ENCODE peak calls at places on chromosomes 2 and 18, in eight cellular contexts. A is right atrium auricular region, Z is mammary epithelial cell, X is IMR-90, R is small intestine, H is H9, F is gastrocnemius medialis, B is fibroblast of lung. S is an unnamed sample. For H3K4me1, the result is how much of the 10 kb centered on the place peaks cover.

GRCh38 chr2:48482313-48482712 is 47.6 kb upstream of the STON1 start:
- DNase-seq in A (no peak), Z (no peak), X (peak), R (no peak), H (no peak), F (no peak), B (peak), S (no peak)

GRCh38 chr2:175600024-175600831 is 401.8 kb downstream of the LNPK start:
- DNase-seq in A (no peak), Z (peak), X (no peak), R (no peak), H (no peak), F (no peak), B (no peak), S (peak)

GRCh38 chr2:19350678-19351401 is 7.6 kb downstream of the OSR1 start:
- DNase-seq in A (no peak), Z (no peak), X (no peak), R (no peak), H (no peak), F (no peak), B (no peak), S (no peak)

GRCh38 chr2:134866498-134867099 is 28.2 kb downstream of the ACMSD start:
- DNase-seq in A (no peak), Z (peak), X (peak), R (no peak), H (no peak), F (no peak), B (peak), S (no peak)

GRCh38 chr2:85886585-85886984 is 2.2 kb downstream of the ST3GAL5 start:
- DNase-seq in A (peak), Z (peak), X (peak), R (peak), H (no peak), F (peak), B (peak), S (peak)

GRCh38 chr18:33751613-33752221 is 173.7 kb downstream of the ASXL3 start:
- DNase-seq in A (no peak), Z (no peak), X (peak), R (peak), H (no peak), F (no peak), B (peak), S (no peak)

GRCh38 chr2:68336192-68336591 is 16.4 kb upstream of the CNRIP1 start:
- DNase-seq in A (no peak), Z (peak), X (peak), R (no peak), H (no peak), F (no peak), B (peak), S (peak)

GRCh38 chr18:24627644-24628315 is 167.3 kb downstream of the HRH4 start:
- DNase-seq in A (no peak), Z (peak), X (peak), R (no peak), H (no peak), F (no peak), B (peak), S (peak)

GRCh38 chr2:27890146-27891062 is at the start of the genes BABAM2 and RBKS:
- DNase-seq in A (peak), Z (peak), X (peak), R (peak), H (peak), F (peak), B (peak), S (peak)

GRCh38 chr2:120589782-120590608 is 145.7 kb upstream of the GLI2 start:
- DNase-seq in A (no peak), Z (peak), X (peak), R (no peak), H (no peak), F (no peak), B (peak), S (peak)

GRCh38 chr2:88807237-88807962 is 115.9 kb downstream of the RPIA start:
- DNase-seq in A (no peak), Z (no peak), X (no peak), R (no peak), H (no peak), F (no peak), B (no peak), S (no peak)

GRCh38 chr2:46236006-46236875 is 61.0 kb upstream of the EPAS1 start:
- DNase-seq in A (no peak), Z (no peak), X (no peak), R (no peak), H (no peak), F (no peak), B (no peak), S (no peak)

GRCh38 chr2:226077841-226078240 is 678.3 kb downstream of the NYAP2 start:
- DNase-seq in A (no peak), Z (no peak), X (no peak), R (no peak), H (no peak), F (no peak), B (no peak), S (no peak)

GRCh38 chr2:18267501-18267900 is 293.0 kb downstream of the RDH14 start:
- DNase-seq in A (no peak), Z (no peak), X (peak), R (no peak), H (no peak), F (no peak), B (peak), S (no peak)

GRCh38 chr2:63790913-63791312 is 50.8 kb upstream of the UGP2 start:
- DNase-seq in A (no peak), Z (peak), X (peak), R (no peak), H (no peak), F (no peak), B (peak), S (peak)

GRCh38 chr2:182372661-182373060 is 54.2 kb downstream of the PDE1A start:
- DNase-seq in A (peak), Z (peak), X (peak), R (peak), H (no peak), F (peak), B (peak), S (peak)

GRCh38 chr2:240569523-240569997 is 1.3 kb downstream of the RNPEPL1 start:
- DNase-seq in A (no peak), Z (no peak), X (no peak), R (no peak), H (no peak), F (no peak), B (no peak), S (no peak)

GRCh38 chr2:233831011-233831721 is 23.2 kb downstream of the HJURP start:
- DNase-seq in A (no peak), Z (peak), X (no peak), R (no peak), H (peak), F (no peak), B (no peak), S (no peak)

GRCh38 chr18:10916387-10916786 is 233.0 kb downstream of the PIEZO2 start:
- DNase-seq in A (no peak), Z (no peak), X (no peak), R (no peak), H (no peak), F (no peak), B (no peak), S (no peak)

GRCh38 chr18:74346206-74346605 is 30.6 kb downstream of the C18orf63 start:
- DNase-seq in A (no peak), Z (no peak), X (no peak), R (no peak), H (no peak), F (no peak), B (no peak), S (no peak)

GRCh38 chr18:52499646-52500045 is 159.6 kb downstream of the DCC start:
- DNase-seq in A (no peak), Z (no peak), X (no peak), R (peak), H (no peak), F (no peak), B (no peak), S (no peak)

GRCh38 chr2:45253151-45253550 is 243.9 kb upstream of the SIX2 start:
- DNase-seq in A (no peak), Z (no peak), X (peak), R (no peak), H (no peak), F (no peak), B (peak), S (no peak)

GRCh38 chr2:56892381-56892780 is 708.6 kb downstream of the CCDC85A start:
- DNase-seq in A (no peak), Z (no peak), X (no peak), R (no peak), H (no peak), F (no peak), B (no peak), S (no peak)

GRCh38 chr2:227545990-227546389 is 52.7 kb upstream of the SCYGR2 start:
- DNase-seq in A (no peak), Z (no peak), X (no peak), R (peak), H (peak), F (no peak), B (no peak), S (no peak)

GRCh38 chr18:31652355-31652754 is 32.0 kb downstream of the B4GALT6 start:
- DNase-seq in A (no peak), Z (no peak), X (no peak), R (no peak), H (no peak), F (no peak), B (no peak), S (no peak)

GRCh38 chr2:15940661-15941482 is 522 bp downstream of the MYCN start:
- DNase-seq in A (no peak), Z (peak), X (no peak), R (peak), H (no peak), F (no peak), B (no peak), S (no peak)

GRCh38 chr2:85243101-85244072 is 84.4 kb downstream of the TGOLN2 start:
- DNase-seq in A (no peak), Z (no peak), X (no peak), R (peak), H (peak), F (peak), B (no peak), S (no peak)

GRCh38 chr2:19580830-19581229 is 222.4 kb upstream of the OSR1 start:
- DNase-seq in A (no peak), Z (no peak), X (peak), R (no peak), H (no peak), F (no peak), B (peak), S (no peak)

GRCh38 chr2:190088917-190089316 is 26.4 kb upstream of the MSTN start:
- DNase-seq in A (no peak), Z (peak), X (peak), R (peak), H (no peak), F (no peak), B (peak), S (peak)

GRCh38 chr2:79040967-79041582 is 15.6 kb downstream of the REG3G start:
- DNase-seq in A (no peak), Z (no peak), X (no peak), R (peak), H (no peak), F (no peak), B (no peak), S (no peak)

GRCh38 chr2:9481257-9481922 is 7.0 kb downstream of the IAH1 start:
- DNase-seq in A (no peak), Z (peak), X (peak), R (no peak), H (no peak), F (no peak), B (peak), S (no peak)

GRCh38 chr2:235773188-235773928 is 279.5 kb downstream of the AGAP1 start:
- DNase-seq in A (no peak), Z (no peak), X (no peak), R (peak), H (peak), F (no peak), B (no peak), S (no peak)

GRCh38 chr2:204913312-204913711 is 368.0 kb downstream of the PARD3B start:
- DNase-seq in A (no peak), Z (no peak), X (no peak), R (no peak), H (no peak), F (no peak), B (no peak), S (no peak)

GRCh38 chr18:78610179-78610578 is 369.4 kb upstream of the SALL3 start:
- DNase-seq in A (no peak), Z (no peak), X (no peak), R (no peak), H (peak), F (no peak), B (no peak), S (no peak)

GRCh38 chr2:17179145-17179808 is 339.0 kb downstream of the RAD51AP2 start:
- DNase-seq in A (no peak), Z (peak), X (no peak), R (no peak), H (no peak), F (no peak), B (no peak), S (peak)

GRCh38 chr2:121101093-121101715 is 183.8 kb downstream of the TFCP2L1 start:
- DNase-seq in A (no peak), Z (no peak), X (no peak), R (no peak), H (no peak), F (no peak), B (no peak), S (no peak)

GRCh38 chr2:23381498-23381897 is 3.5 kb upstream of the KLHL29 start:
- DNase-seq in A (no peak), Z (no peak), X (no peak), R (no peak), H (no peak), F (no peak), B (no peak), S (no peak)

GRCh38 chr2:218886461-218886947 is 5.9 kb downstream of the WNT10A start:
- DNase-seq in A (no peak), Z (no peak), X (no peak), R (no peak), H (no peak), F (no peak), B (no peak), S (no peak)

GRCh38 chr2:27085670-27086089 is 892 bp upstream of the KHK start:
- DNase-seq in A (peak), Z (peak), X (peak), R (peak), H (peak), F (peak), B (peak), S (no peak)

GRCh38 chr2:105417789-105418475 is 19.1 kb upstream of the FHL2 start:
- DNase-seq in A (peak), Z (peak), X (peak), R (no peak), H (no peak), F (no peak), B (peak), S (no peak)
- H3K4me1 ChIP-seq in A (under half), Z (under half), X (under half), R (under half), H (under half), F (under half), B (under half), S (under half)

GRCh38 chr18:57436193-57436964 is 1.2 kb downstream of the ONECUT2 start:
- DNase-seq in A (no peak), Z (no peak), X (no peak), R (no peak), H (no peak), F (no peak), B (no peak), S (no peak)
- H3K4me1 ChIP-seq in A (half or more), Z (under half), X (under half), R (under half), H (under half), F (under half), B (under half), S (under half)

DNA sequence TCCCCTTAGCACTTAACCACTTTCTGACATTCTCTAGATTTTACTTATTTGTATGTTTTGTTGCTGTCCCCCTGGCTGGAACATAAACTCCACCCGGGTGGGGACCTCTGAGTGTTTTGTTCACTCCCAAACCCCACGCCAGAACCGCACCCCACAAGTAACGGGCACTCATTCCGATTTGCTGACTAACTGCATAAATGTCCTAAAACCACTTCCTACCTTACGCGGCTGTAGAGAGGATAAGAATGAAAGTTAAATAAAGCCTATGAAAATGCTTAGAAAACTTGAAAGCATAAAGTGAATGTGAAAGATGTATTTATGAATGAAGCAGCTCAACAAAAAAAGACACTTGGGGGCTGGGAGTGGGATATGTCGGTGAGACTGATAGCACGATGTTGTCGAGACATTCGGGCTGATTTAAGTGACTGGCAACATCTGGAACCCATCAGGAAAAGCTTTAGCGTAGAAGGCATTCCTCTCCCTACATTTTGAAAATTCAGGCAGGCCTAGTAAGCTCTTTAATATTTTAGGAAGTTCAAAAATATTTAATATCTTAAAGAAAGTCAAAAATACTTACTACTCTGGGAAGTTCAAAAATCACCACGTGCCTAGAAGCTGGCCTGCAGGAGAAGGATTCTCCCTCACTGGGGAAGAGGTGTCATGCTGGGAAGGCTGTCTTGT is 206.7 kb downstream of the SH3RF3 start:
- DNase-seq in A (no peak), Z (peak), X (peak), R (no peak), H (no peak), F (no peak), B (peak), S (peak)
- H3K4me1 ChIP-seq in A (under half), Z (under half), X (under half), R (under half), H (under half), F (under half), B (under half), S (under half)

DNA sequence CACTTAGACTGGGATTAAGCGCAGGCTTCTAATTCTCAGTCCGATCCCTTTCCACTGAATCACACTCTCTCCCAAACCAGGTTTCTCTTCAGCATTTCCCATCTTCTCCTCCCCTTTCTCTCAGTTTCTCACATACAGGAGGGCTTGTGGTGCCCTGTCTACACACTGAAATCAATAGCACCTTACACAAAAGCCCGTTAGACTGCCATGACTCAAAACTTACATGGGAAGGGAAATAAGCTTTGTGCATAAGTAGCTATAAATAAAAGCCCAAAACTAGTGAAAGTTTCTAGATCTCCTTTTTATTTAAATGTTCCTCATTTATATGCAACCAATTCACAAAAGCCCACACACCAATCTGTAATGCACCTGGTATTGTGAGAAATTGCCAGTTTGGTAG is 318.4 kb downstream of the TXNL1 start:
- DNase-seq in A (no peak), Z (no peak), X (no peak), R (no peak), H (no peak), F (no peak), B (no peak), S (no peak)
- H3K4me1 ChIP-seq in A (under half), Z (under half), X (under half), R (under half), H (under half), F (under half), B (under half), S (under half)

DNA sequence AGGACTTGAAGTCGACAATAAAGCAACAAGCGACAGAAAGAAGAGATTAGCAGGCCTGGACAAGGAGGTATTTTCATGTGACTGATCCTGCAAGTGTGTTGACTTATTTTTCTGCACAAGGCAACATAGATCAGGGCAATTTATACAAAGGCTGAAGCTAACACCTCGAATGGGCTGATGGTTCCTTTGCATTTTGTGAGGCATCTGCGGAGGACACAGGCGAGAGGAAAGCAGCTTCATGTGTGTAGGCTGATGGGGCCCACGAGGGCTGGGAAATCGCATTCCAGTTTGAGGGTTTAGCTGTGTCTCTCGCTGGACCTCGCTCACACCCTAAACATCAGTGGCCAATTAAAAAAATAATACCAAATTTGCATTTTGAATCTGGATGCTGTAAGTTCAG is 382.1 kb downstream of the SOX11 start:
- DNase-seq in A (no peak), Z (no peak), X (peak), R (no peak), H (no peak), F (no peak), B (no peak), S (no peak)
- H3K4me1 ChIP-seq in A (under half), Z (under half), X (under half), R (under half), H (under half), F (under half), B (under half), S (under half)

GRCh38 chr2:55099493-55099877 is 49.2 kb upstream of the RTN4 start:
- DNase-seq in A (no peak), Z (no peak), X (no peak), R (no peak), H (no peak), F (no peak), B (no peak), S (no peak)
- H3K4me1 ChIP-seq in A (half or more), Z (under half), X (under half), R (under half), H (under half), F (under half), B (under half), S (under half)

GRCh38 chr18:35040988-35041751 is at the start of gene MAPRE2:
- DNase-seq in A (peak), Z (peak), X (peak), R (peak), H (peak), F (peak), B (peak), S (peak)
- H3K4me1 ChIP-seq in A (under half), Z (under half), X (under half), R (under half), H (under half), F (under half), B (under half), S (under half)

GRCh38 chr2:160472839-160473251 is 20.8 kb downstream of the RBMS1 start:
- DNase-seq in A (no peak), Z (no peak), X (peak), R (no peak), H (no peak), F (no peak), B (peak), S (no peak)
- H3K4me1 ChIP-seq in A (half or more), Z (under half), X (under half), R (under half), H (under half), F (half or more), B (under half), S (under half)

GRCh38 chr18:36465276-36465675 is 167.8 kb downstream of the FHOD3 start:
- DNase-seq in A (no peak), Z (no peak), X (no peak), R (no peak), H (no peak), F (no peak), B (no peak), S (no peak)
- H3K4me1 ChIP-seq in A (half or more), Z (under half), X (under half), R (under half), H (under half), F (under half), B (under half), S (under half)

GRCh38 chr2:11542275-11542819 is 8.5 kb downstream of the GREB1 start:
- DNase-seq in A (no peak), Z (no peak), X (no peak), R (no peak), H (no peak), F (no peak), B (no peak), S (no peak)
- H3K4me1 ChIP-seq in A (under half), Z (under half), X (under half), R (under half), H (under half), F (under half), B (under half), S (under half)